ENCODE peak calls at places on chromosomes 13 and 19, in ten cellular contexts. P, F, R, Q, D, C, G, I, H and E are unnamed samples.

GRCh38 chr13:52809310-52809769 is 39.1 kb downstream of the PCDH8 start:
- DNase-seq in F (peak), D (no peak), I (peak), C (no peak), R (peak), G (peak), P (peak), H (peak), Q (peak), E (peak)

GRCh38 chr13:44710576-44710975 is 134.4 kb upstream of the TSC22D1 start:
- DNase-seq in Q (no peak), F (no peak), C (no peak), I (peak), H (no peak), P (peak), D (no peak), G (peak), R (no peak), E (no peak)

GRCh38 chr13:40639226-40639681 is 27.2 kb downstream of the FOXO1 start:
- DNase-seq in I (peak), D (no peak), F (peak), P (no peak), G (no peak), H (peak), C (no peak), Q (no peak), R (no peak), E (no peak)

GRCh38 chr13:96988441-96988840 is 5.8 kb downstream of the OXGR1 start:
- DNase-seq in G (no peak), I (no peak), Q (no peak), F (no peak), R (no peak), P (no peak), C (no peak), D (no peak), H (no peak), E (no peak)

GRCh38 chr19:1108291-1109031 is 4.7 kb downstream of the GPX4 start:
- DNase-seq in I (no peak), C (no peak), P (no peak), F (no peak), H (no peak), G (no peak), D (peak), Q (no peak), R (no peak), E (no peak)

GRCh38 chr19:45767410-45767880 is 1.6 kb downstream of the SIX5 start:
- DNase-seq in R (peak), I (peak), G (peak), C (no peak), H (peak), F (peak), P (no peak), D (peak), Q (peak), E (no peak)

GRCh38 chr13:49938274-49938673 is 2.1 kb upstream of the SPRYD7 start:
- DNase-seq in H (no peak), C (no peak), D (no peak), R (no peak), F (no peak), Q (no peak), I (no peak), G (no peak), P (peak), E (no peak)

GRCh38 chr19:751501-752341 is 809 bp downstream of the MISP start:
- DNase-seq in D (no peak), Q (no peak), G (peak), I (peak), H (no peak), R (peak), P (no peak), C (no peak), F (peak), E (no peak)

GRCh38 chr19:35552534-35553384 is 7.3 kb downstream of the TMEM147 start:
- DNase-seq in G (no peak), R (no peak), F (no peak), Q (no peak), D (no peak), I (no peak), P (no peak), H (no peak), C (no peak), E (no peak)

GRCh38 chr19:45539460-45539859 is 32.2 kb downstream of the VASP start:
- DNase-seq in D (no peak), Q (no peak), G (no peak), I (no peak), R (no peak), F (no peak), H (no peak), C (no peak), P (no peak), E (no peak)